ENCODE peak calls at places on chromosomes 11 and 22, in seven cellular contexts. One of them, this sample, is unnamed.

GRCh38 chr11:93198221-93198650 is 445 bp upstream of the SLC36A4 start:
- DNase-seq in IMR-90: peak
- DNase-seq in fibroblast of lung: peak
- DNase-seq in glutamatergic neuron: no peak
- DNase-seq in upper lobe of left lung: no peak
- DNase-seq in BE2C: no peak
- DNase-seq in heart left ventricle: no peak
- DNase-seq in this sample: no peak

GRCh38 chr11:2667940-2668339 is 31.9 kb downstream of the KCNQ1OT1 start:
- DNase-seq in fibroblast of lung: no peak
- DNase-seq in upper lobe of left lung: no peak
- DNase-seq in glutamatergic neuron: no peak
- DNase-seq in heart left ventricle: no peak
- DNase-seq in BE2C: no peak
- DNase-seq in IMR-90: no peak
- DNase-seq in this sample: peak

GRCh38 chr11:27649800-27650199 is 50.5 kb downstream of the BDNF start:
- DNase-seq in upper lobe of left lung: no peak
- DNase-seq in heart left ventricle: no peak
- DNase-seq in glutamatergic neuron: no peak
- DNase-seq in IMR-90: peak
- DNase-seq in BE2C: no peak
- DNase-seq in fibroblast of lung: no peak
- DNase-seq in this sample: no peak

GRCh38 chr11:16924826-16925494 is 89.3 kb downstream of the PLEKHA7 start:
- DNase-seq in glutamatergic neuron: peak
- DNase-seq in upper lobe of left lung: peak
- DNase-seq in heart left ventricle: peak
- DNase-seq in IMR-90: no peak
- DNase-seq in BE2C: no peak
- DNase-seq in fibroblast of lung: peak
- DNase-seq in this sample: no peak

GRCh38 chr22:50621491-50621880 is 6.5 kb downstream of the ARSA start:
- DNase-seq in upper lobe of left lung: no peak
- DNase-seq in glutamatergic neuron: no peak
- DNase-seq in IMR-90: no peak
- DNase-seq in fibroblast of lung: no peak
- DNase-seq in heart left ventricle: no peak
- DNase-seq in BE2C: no peak
- DNase-seq in this sample: no peak

GRCh38 chr11:18696638-18697225 is 1.8 kb upstream of the TMEM86A start:
- DNase-seq in fibroblast of lung: no peak
- DNase-seq in heart left ventricle: no peak
- DNase-seq in BE2C: no peak
- DNase-seq in glutamatergic neuron: no peak
- DNase-seq in IMR-90: peak
- DNase-seq in upper lobe of left lung: no peak
- DNase-seq in this sample: no peak

GRCh38 chr11:18698341-18699268 is at the start of gene TMEM86A:
- DNase-seq in heart left ventricle: peak
- DNase-seq in BE2C: peak
- DNase-seq in fibroblast of lung: peak
- DNase-seq in glutamatergic neuron: peak
- DNase-seq in IMR-90: peak
- DNase-seq in upper lobe of left lung: peak
- DNase-seq in this sample: peak

GRCh38 chr11:17498475-17498874 is 21.8 kb upstream of the ABCC8 start:
- DNase-seq in IMR-90: no peak
- DNase-seq in heart left ventricle: no peak
- DNase-seq in upper lobe of left lung: no peak
- DNase-seq in fibroblast of lung: no peak
- DNase-seq in BE2C: no peak
- DNase-seq in glutamatergic neuron: peak
- DNase-seq in this sample: no peak

GRCh38 chr11:61814958-61815789 is 1.6 kb downstream of the FADS1 start:
- DNase-seq in heart left ventricle: peak
- DNase-seq in BE2C: peak
- DNase-seq in upper lobe of left lung: peak
- DNase-seq in glutamatergic neuron: peak
- DNase-seq in fibroblast of lung: peak
- DNase-seq in IMR-90: peak
- DNase-seq in this sample: peak

GRCh38 chr11:125214466-125215204 is 50.1 kb downstream of the PKNOX2 start:
- DNase-seq in glutamatergic neuron: peak
- DNase-seq in BE2C: no peak
- DNase-seq in IMR-90: no peak
- DNase-seq in upper lobe of left lung: no peak
- DNase-seq in heart left ventricle: no peak
- DNase-seq in fibroblast of lung: peak
- DNase-seq in this sample: no peak

GRCh38 chr22:30947163-30947820 is 21.3 kb downstream of the MORC2 start:
- DNase-seq in upper lobe of left lung: no peak
- DNase-seq in IMR-90: no peak
- DNase-seq in fibroblast of lung: no peak
- DNase-seq in heart left ventricle: no peak
- DNase-seq in BE2C: no peak
- DNase-seq in glutamatergic neuron: peak
- DNase-seq in this sample: peak

GRCh38 chr22:30946354-30946753 is 22.2 kb downstream of the MORC2 start:
- DNase-seq in IMR-90: no peak
- DNase-seq in heart left ventricle: no peak
- DNase-seq in glutamatergic neuron: no peak
- DNase-seq in fibroblast of lung: no peak
- DNase-seq in upper lobe of left lung: no peak
- DNase-seq in BE2C: no peak
- DNase-seq in this sample: peak

GRCh38 chr22:30947821-30948454 is 20.6 kb downstream of the MORC2 start:
- DNase-seq in fibroblast of lung: peak
- DNase-seq in upper lobe of left lung: no peak
- DNase-seq in BE2C: no peak
- DNase-seq in IMR-90: peak
- DNase-seq in heart left ventricle: no peak
- DNase-seq in glutamatergic neuron: no peak
- DNase-seq in this sample: no peak

GRCh38 chr22:30948930-30949342 is 19.6 kb downstream of the MORC2 start:
- DNase-seq in fibroblast of lung: no peak
- DNase-seq in upper lobe of left lung: no peak
- DNase-seq in glutamatergic neuron: no peak
- DNase-seq in BE2C: no peak
- DNase-seq in IMR-90: peak
- DNase-seq in heart left ventricle: no peak
- DNase-seq in this sample: peak

GRCh38 chr22:30949934-30950660 is 18.5 kb downstream of the MORC2 start:
- DNase-seq in glutamatergic neuron: no peak
- DNase-seq in heart left ventricle: no peak
- DNase-seq in IMR-90: no peak
- DNase-seq in upper lobe of left lung: no peak
- DNase-seq in BE2C: no peak
- DNase-seq in fibroblast of lung: no peak
- DNase-seq in this sample: peak
- TF ChIP-seq CTCF in glutamatergic neuron: no peak
- TF ChIP-seq CTCF in heart left ventricle: no peak
- TF ChIP-seq CTCF in IMR-90: peak
- TF ChIP-seq CTCF in upper lobe of left lung: no peak
- TF ChIP-seq CTCF in BE2C: peak
- TF ChIP-seq CTCF in fibroblast of lung: peak
- TF ChIP-seq CTCF in this sample: peak

GRCh38 chr11:120306519-120307242 is 18.4 kb upstream of the TLCD5 start:
- DNase-seq in glutamatergic neuron: no peak
- DNase-seq in upper lobe of left lung: no peak
- DNase-seq in IMR-90: peak
- DNase-seq in BE2C: no peak
- DNase-seq in heart left ventricle: no peak
- DNase-seq in fibroblast of lung: peak
- DNase-seq in this sample: no peak
- TF ChIP-seq CTCF in glutamatergic neuron: peak
- TF ChIP-seq CTCF in upper lobe of left lung: no peak
- TF ChIP-seq CTCF in IMR-90: peak
- TF ChIP-seq CTCF in BE2C: peak
- TF ChIP-seq CTCF in heart left ventricle: no peak
- TF ChIP-seq CTCF in fibroblast of lung: peak
- TF ChIP-seq CTCF in this sample: peak

GRCh38 chr22:26891431-26891830 is 234.0 kb downstream of the MIAT start:
- DNase-seq in heart left ventricle: no peak
- DNase-seq in IMR-90: peak
- DNase-seq in upper lobe of left lung: no peak
- DNase-seq in glutamatergic neuron: no peak
- DNase-seq in BE2C: no peak
- DNase-seq in fibroblast of lung: no peak
- DNase-seq in this sample: peak

GRCh38 chr22:26889794-26890193 is 232.4 kb downstream of the MIAT start:
- DNase-seq in glutamatergic neuron: no peak
- DNase-seq in IMR-90: no peak
- DNase-seq in fibroblast of lung: no peak
- DNase-seq in heart left ventricle: no peak
- DNase-seq in upper lobe of left lung: no peak
- DNase-seq in BE2C: no peak
- DNase-seq in this sample: no peak

GRCh38 chr22:26892401-26893033 is 235.1 kb downstream of the MIAT start:
- DNase-seq in upper lobe of left lung: peak
- DNase-seq in fibroblast of lung: no peak
- DNase-seq in heart left ventricle: no peak
- DNase-seq in glutamatergic neuron: no peak
- DNase-seq in BE2C: peak
- DNase-seq in IMR-90: no peak
- DNase-seq in this sample: peak

GRCh38 chr22:26888887-26889286 is 231.5 kb downstream of the MIAT start:
- DNase-seq in fibroblast of lung: no peak
- DNase-seq in upper lobe of left lung: no peak
- DNase-seq in heart left ventricle: no peak
- DNase-seq in BE2C: no peak
- DNase-seq in glutamatergic neuron: no peak
- DNase-seq in IMR-90: peak
- DNase-seq in this sample: no peak

GRCh38 chr22:26890870-26891269 is 233.5 kb downstream of the MIAT start:
- DNase-seq in glutamatergic neuron: no peak
- DNase-seq in fibroblast of lung: no peak
- DNase-seq in heart left ventricle: no peak
- DNase-seq in IMR-90: no peak
- DNase-seq in upper lobe of left lung: no peak
- DNase-seq in BE2C: peak
- DNase-seq in this sample: no peak
- TF ChIP-seq CTCF in glutamatergic neuron: no peak
- TF ChIP-seq CTCF in fibroblast of lung: no peak
- TF ChIP-seq CTCF in heart left ventricle: no peak
- TF ChIP-seq CTCF in IMR-90: no peak
- TF ChIP-seq CTCF in upper lobe of left lung: no peak
- TF ChIP-seq CTCF in BE2C: peak
- TF ChIP-seq CTCF in this sample: peak

DNA sequence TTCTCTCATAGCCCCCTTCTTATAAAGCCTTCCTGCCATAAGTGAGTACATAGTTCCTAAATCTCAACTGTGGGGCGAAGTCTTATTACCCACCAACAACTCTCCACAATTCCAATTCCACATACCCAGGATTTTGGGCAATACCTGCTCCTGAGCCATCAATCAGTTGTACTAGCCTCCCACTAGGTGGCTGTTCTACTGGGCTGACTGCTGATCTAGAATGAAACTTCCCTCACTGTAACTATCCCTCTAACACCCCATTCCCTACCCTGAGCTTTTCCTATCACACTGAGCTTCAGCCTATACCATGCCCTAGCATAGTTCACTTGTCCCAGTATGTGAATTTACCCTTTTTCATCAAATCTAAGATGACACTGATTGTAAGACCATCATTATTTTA is 52.5 kb downstream of the RRAS2 start:
- DNase-seq in BE2C: no peak
- DNase-seq in glutamatergic neuron: no peak
- DNase-seq in heart left ventricle: no peak
- DNase-seq in fibroblast of lung: no peak
- DNase-seq in upper lobe of left lung: no peak
- DNase-seq in IMR-90: no peak
- DNase-seq in this sample: no peak
- TF ChIP-seq CTCF in BE2C: no peak
- TF ChIP-seq CTCF in glutamatergic neuron: no peak
- TF ChIP-seq CTCF in heart left ventricle: no peak
- TF ChIP-seq CTCF in fibroblast of lung: no peak
- TF ChIP-seq CTCF in upper lobe of left lung: no peak
- TF ChIP-seq CTCF in IMR-90: no peak
- TF ChIP-seq CTCF in this sample: peak

DNA sequence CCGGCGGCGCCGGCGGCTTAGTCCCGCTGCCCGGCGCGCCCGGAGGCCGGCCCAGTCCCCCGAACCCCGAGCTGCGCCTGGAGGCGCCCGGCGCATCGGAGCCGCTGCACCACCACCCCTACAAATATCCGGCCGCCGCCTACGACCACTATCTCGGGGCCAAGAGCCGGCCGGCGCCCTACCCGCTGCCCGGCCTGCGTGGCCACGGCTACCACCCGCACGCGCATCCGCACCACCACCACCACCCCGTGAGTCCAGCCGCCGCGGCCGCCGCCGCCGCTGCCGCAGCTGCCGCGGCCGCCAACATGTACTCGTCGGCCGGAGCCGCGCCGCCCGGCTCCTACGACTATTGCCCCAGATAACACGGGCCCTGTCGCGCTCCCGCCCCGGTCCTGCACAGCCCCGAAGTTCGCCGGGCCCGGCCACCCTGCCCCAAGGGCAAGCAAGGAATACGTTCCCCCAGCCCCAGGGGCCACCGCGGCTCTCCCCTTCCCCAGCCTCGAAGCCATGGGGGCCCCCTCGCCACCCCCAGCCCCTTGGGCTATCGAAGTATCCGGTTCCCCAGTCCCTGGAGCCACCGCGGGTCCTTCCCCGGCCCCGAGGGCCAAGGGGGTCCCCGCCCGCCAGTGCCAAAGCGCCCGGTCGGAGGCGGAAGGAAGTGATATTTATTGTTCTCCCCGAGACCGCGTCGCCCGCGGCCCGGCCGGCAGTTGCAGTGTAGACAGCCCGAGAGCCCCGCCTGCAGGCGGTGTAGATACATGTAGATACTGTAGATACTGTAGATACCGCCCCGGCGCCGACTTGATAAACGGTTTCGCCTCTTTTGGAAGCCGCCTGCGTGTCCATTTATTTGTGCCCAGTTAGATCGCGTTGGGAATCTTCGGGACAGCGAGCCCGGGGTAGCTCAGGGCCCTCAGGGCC is 6.2 kb downstream of the TBX1 start:
- DNase-seq in glutamatergic neuron: peak
- DNase-seq in upper lobe of left lung: peak
- DNase-seq in fibroblast of lung: no peak
- DNase-seq in IMR-90: no peak
- DNase-seq in BE2C: no peak
- DNase-seq in heart left ventricle: peak
- DNase-seq in this sample: no peak
- TF ChIP-seq CTCF in glutamatergic neuron: no peak
- TF ChIP-seq CTCF in upper lobe of left lung: no peak
- TF ChIP-seq CTCF in fibroblast of lung: no peak
- TF ChIP-seq CTCF in IMR-90: peak
- TF ChIP-seq CTCF in BE2C: no peak
- TF ChIP-seq CTCF in heart left ventricle: no peak
- TF ChIP-seq CTCF in this sample: no peak

GRCh38 chr11:102614485-102614884 is 10.6 kb downstream of the MMP20 start:
- DNase-seq in BE2C: no peak
- DNase-seq in IMR-90: no peak
- DNase-seq in heart left ventricle: no peak
- DNase-seq in fibroblast of lung: no peak
- DNase-seq in glutamatergic neuron: no peak
- DNase-seq in upper lobe of left lung: no peak
- DNase-seq in this sample: no peak
- TF ChIP-seq CTCF in BE2C: peak
- TF ChIP-seq CTCF in IMR-90: peak
- TF ChIP-seq CTCF in heart left ventricle: no peak
- TF ChIP-seq CTCF in fibroblast of lung: no peak
- TF ChIP-seq CTCF in glutamatergic neuron: no peak
- TF ChIP-seq CTCF in upper lobe of left lung: no peak
- TF ChIP-seq CTCF in this sample: peak